ENCODE peak calls at places on chromosome 7, in four cellular contexts. H is Panc1; R is upper lobe of left lung; N is CD8-positive, alpha-beta memory T cell. B is an unnamed sample. For H3K9me3 and H3K4me1, the result is how much of the 10 kb centered on the place peaks cover.

GRCh38 chr7:2094454-2095039 is 138.2 kb downstream of the MAD1L1 start:
- DNase-seq in N (no peak), H (no peak), R (no peak), B (no peak)

GRCh38 chr7:2958416-2959342 is 85.0 kb downstream of the CARD11 start:
- DNase-seq in R (peak), H (no peak), N (no peak), B (no peak)

GRCh38 chr7:148303295-148304013 is 287.1 kb upstream of the C7orf33 start:
- DNase-seq in R (no peak), N (no peak), H (no peak), B (peak)

GRCh38 chr7:89584896-89585295 is 569.4 kb upstream of the STEAP1 start:
- DNase-seq in N (no peak), R (no peak), H (no peak), B (no peak)

GRCh38 chr7:99624487-99624886 is 7.7 kb downstream of the ZSCAN25 start:
- DNase-seq in H (no peak), N (peak), R (no peak), B (no peak)

GRCh38 chr7:47991741-47992311 is 12.4 kb upstream of the HUS1 start:
- DNase-seq in H (peak), N (peak), R (peak), B (peak)

GRCh38 chr7:6730343-6730633 is 23.5 kb upstream of the ZNF12 start:
- DNase-seq in H (no peak), R (peak), N (no peak), B (no peak)

GRCh38 chr7:19538036-19538435 is 170.8 kb downstream of the POLR1F start:
- DNase-seq in R (no peak), H (peak), N (no peak), B (no peak)

GRCh38 chr7:1885465-1886226 is 215.6 kb downstream of the ELFN1 start:
- DNase-seq in H (no peak), R (no peak), N (no peak), B (no peak)

GRCh38 chr7:6705959-6706665 is 635 bp downstream of the ZNF12 start:
- DNase-seq in H (no peak), N (peak), R (peak), B (peak)

GRCh38 chr7:107810626-107811025 is 7.6 kb upstream of the SLC26A3 start:
- DNase-seq in N (no peak), H (no peak), R (no peak), B (no peak)

GRCh38 chr7:28293529-28293835 is 112.9 kb upstream of the JAZF1 start:
- DNase-seq in R (no peak), N (no peak), H (no peak), B (no peak)

GRCh38 chr7:108406474-108406873 is 49.8 kb downstream of the NRCAM start:
- DNase-seq in N (no peak), R (no peak), H (no peak), B (no peak)

GRCh38 chr7:36911788-36912187 is 187.5 kb upstream of the AOAH start:
- DNase-seq in N (no peak), H (no peak), R (no peak), B (no peak)

DNA sequence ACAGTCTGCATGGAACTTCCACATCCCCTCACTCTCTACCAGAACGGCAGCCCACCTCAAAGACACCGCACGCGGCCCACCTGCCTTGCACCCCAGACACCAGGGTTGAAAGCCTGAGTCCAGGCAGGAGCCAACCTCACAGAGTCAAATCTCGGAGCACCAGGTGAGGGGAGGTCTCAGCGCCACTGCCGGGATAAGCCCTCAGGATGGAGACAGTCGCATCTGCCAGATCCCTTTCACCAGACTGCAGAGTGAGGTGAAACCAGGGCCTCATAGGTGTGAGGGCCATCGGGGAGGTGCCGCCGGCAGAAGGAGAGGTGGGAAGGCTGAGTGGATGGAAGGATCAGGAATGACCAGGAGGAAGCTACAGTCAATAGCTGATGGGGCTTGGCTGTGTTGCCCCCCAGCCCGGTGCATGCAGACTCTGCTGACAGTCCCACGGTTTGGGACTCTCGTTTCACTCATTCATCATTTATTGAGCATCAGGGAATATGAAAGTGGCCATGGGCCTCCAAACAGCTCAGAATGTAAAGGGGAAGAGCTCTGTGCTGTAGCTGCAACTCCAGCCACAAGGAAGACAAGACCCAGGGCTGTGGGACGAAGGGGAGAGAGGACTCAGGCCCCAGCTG is 315.0 kb downstream of the PTPRN2 start:
- DNase-seq in H (no peak), R (no peak), N (peak), B (no peak)
- H3K9me3 ChIP-seq in H (under half), R (under half), N (under half), B (under half)

GRCh38 chr7:92833024-92833765 is 3.2 kb downstream of the CDK6 start:
- DNase-seq in R (peak), N (peak), H (peak), B (peak)

GRCh38 chr7:92835140-92835850 is 1.1 kb downstream of the CDK6 start:
- DNase-seq in R (peak), H (no peak), N (peak), B (peak)

GRCh38 chr7:92835851-92836488 is 403 bp downstream of the CDK6 start:
- DNase-seq in R (peak), H (no peak), N (peak), B (peak)

GRCh38 chr7:92833766-92834605 is 2.4 kb downstream of the CDK6 start:
- DNase-seq in H (no peak), N (peak), R (peak), B (peak)

GRCh38 chr7:92834661-92835139 is 1.7 kb downstream of the CDK6 start:
- DNase-seq in H (no peak), N (peak), R (peak), B (peak)
- H3K27ac ChIP-seq in H (peak), N (peak), R (peak), B (peak)

DNA sequence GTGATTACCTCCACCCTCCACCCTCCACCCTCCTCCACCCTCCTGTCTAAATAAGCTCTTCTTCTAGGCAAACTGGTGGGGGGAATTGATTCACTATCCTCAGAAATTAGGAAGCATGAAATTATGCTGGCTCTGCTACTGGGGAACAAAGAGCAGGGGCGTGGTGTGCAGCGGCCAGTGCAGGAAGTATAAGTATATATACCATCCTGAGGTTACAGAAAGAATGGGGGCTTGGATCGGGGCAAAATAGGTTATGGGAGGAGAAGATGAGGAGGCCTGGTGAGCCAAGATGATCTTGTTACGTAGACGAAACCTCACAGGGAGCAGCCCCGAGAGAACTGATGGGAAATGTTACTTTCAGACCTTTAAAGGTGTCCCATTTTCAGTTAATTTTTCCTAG is 49.1 kb downstream of the SYPL1 start:
- DNase-seq in R (no peak), N (no peak), H (no peak), B (no peak)
- H3K4me1 ChIP-seq in R (under half), N (under half), H (under half), B (under half)

GRCh38 chr7:63043657-63044543 is 954.7 kb upstream of the ZNF722 start:
- DNase-seq in R (no peak), N (no peak), H (no peak), B (no peak)

GRCh38 chr7:63044721-63045120 is 953.9 kb upstream of the ZNF722 start:
- DNase-seq in H (no peak), R (no peak), N (no peak), B (no peak)

GRCh38 chr7:63040966-63041610 is 957.6 kb upstream of the ZNF722 start:
- DNase-seq in N (no peak), R (no peak), H (no peak), B (no peak)

GRCh38 chr7:63041786-63042185 is 956.9 kb upstream of the ZNF722 start:
- DNase-seq in H (no peak), R (no peak), N (no peak), B (no peak)

DNA sequence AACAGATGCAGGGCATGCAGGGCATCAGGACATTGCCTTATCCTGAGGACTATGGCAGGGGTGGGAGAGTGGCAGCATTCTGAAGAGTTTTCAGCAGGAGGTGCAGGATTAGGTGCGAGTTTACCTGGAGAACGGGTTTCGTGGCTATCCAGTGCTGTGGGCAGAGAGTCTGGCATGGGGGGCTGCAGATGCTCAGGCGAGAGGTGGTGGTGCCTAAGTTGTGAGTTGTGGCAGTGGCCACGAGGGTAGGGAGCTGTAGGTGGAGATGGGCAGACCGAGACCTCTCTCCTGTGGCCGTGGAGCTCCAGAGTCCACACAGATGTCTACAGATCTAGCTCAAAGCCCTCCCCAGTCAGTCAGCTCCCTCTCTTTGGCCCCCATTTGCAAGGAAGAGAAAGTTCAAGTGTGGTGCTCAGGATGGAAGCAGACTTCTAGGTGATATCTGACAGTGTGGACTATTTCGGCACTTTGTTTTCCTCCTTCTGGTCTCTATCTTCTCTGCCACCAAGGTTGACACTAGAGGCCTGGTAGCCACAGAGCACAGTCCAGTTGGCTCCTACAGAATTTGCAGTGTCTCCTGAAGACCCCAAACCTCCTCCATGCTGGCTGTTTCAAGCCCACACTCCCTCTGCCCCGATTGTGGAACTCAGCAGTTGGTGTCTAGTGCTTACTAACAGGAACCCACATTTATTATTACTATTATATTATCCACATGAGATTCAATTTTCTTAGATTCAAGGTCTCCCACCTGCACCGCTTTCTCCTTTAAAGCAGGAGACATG is 955.7 kb upstream of the ZNF722 start:
- DNase-seq in R (no peak), H (no peak), N (no peak), B (no peak)
- H3K9me3 ChIP-seq in R (under half), H (under half), N (under half), B (under half)

GRCh38 chr7:128833939-128834310 is 3.7 kb downstream of the FLNC start:
- DNase-seq in R (no peak), N (no peak), H (no peak), B (no peak)
- H3K27ac ChIP-seq in R (no peak), N (no peak), H (no peak), B (peak)